ENCODE peak calls at places on chromosomes 6 and 20, in five cellular contexts. One of them, this sample, is unnamed.

GRCh38 chr6:155418017-155418749 is 37.5 kb downstream of the NOX3 start:
- DNase-seq in SK-N-SH: no peak
- DNase-seq in HCT116: no peak
- DNase-seq in K562: no peak
- DNase-seq in HepG2: no peak
- DNase-seq in this sample: no peak

GRCh38 chr6:110068592-110068967 is 90.5 kb downstream of the GPR6 start:
- DNase-seq in K562: no peak
- DNase-seq in HepG2: no peak
- DNase-seq in HCT116: no peak
- DNase-seq in SK-N-SH: no peak
- DNase-seq in this sample: no peak

GRCh38 chr20:50541606-50542041 is 31.4 kb downstream of the PTPN1 start:
- DNase-seq in HCT116: peak
- DNase-seq in K562: no peak
- DNase-seq in HepG2: no peak
- DNase-seq in SK-N-SH: no peak
- DNase-seq in this sample: no peak

GRCh38 chr6:105112577-105112976 is 67.2 kb downstream of the POPDC3 start:
- DNase-seq in SK-N-SH: no peak
- DNase-seq in K562: no peak
- DNase-seq in HCT116: no peak
- DNase-seq in HepG2: no peak
- DNase-seq in this sample: no peak

GRCh38 chr6:30861257-30862048 is 22.9 kb upstream of the DDR1 start:
- DNase-seq in HepG2: no peak
- DNase-seq in K562: no peak
- DNase-seq in SK-N-SH: no peak
- DNase-seq in HCT116: no peak
- DNase-seq in this sample: no peak

GRCh38 chr6:131061041-131061770 is 1.8 kb downstream of the EPB41L2 start:
- DNase-seq in HCT116: no peak
- DNase-seq in HepG2: peak
- DNase-seq in K562: no peak
- DNase-seq in SK-N-SH: no peak
- DNase-seq in this sample: no peak

GRCh38 chr6:11043961-11044711 is at the start of gene ELOVL2:
- DNase-seq in SK-N-SH: peak
- DNase-seq in K562: peak
- DNase-seq in HepG2: peak
- DNase-seq in HCT116: no peak
- DNase-seq in this sample: peak

GRCh38 chr20:32501709-32502108 is 83.4 kb downstream of the NOL4L start:
- DNase-seq in K562: no peak
- DNase-seq in SK-N-SH: no peak
- DNase-seq in HepG2: no peak
- DNase-seq in HCT116: no peak
- DNase-seq in this sample: no peak

GRCh38 chr6:45647341-45648138 is 269.8 kb upstream of the SUPT3H start:
- DNase-seq in HCT116: no peak
- DNase-seq in K562: no peak
- DNase-seq in HepG2: no peak
- DNase-seq in SK-N-SH: no peak
- DNase-seq in this sample: no peak

DNA sequence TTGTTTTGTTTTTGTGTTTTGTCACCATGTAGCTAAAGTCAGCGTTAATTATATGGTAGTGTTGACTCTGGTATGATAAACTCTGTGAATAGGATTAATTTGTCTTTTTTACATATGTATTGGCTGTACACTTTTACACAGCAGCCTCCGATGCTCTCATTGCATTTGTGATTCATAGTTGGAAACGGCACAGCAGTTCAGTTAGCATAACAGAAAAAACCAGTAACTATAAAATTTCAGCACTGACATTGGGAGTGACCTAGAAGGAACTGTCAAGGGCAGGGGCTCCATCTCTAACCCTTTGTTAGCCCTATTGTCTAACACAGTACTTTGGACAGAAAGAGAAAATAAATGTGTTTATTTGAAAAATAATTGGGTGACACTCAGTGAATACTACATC is 5.6 kb upstream of the BEND6 start:
- DNase-seq in HepG2: no peak
- DNase-seq in K562: no peak
- DNase-seq in SK-N-SH: no peak
- DNase-seq in HCT116: no peak
- DNase-seq in this sample: no peak
- TF ChIP-seq JUND in HepG2: no peak
- TF ChIP-seq JUND in K562: no peak
- TF ChIP-seq JUND in SK-N-SH: no peak
- TF ChIP-seq JUND in HCT116: no peak
- TF ChIP-seq JUND in this sample: no peak

DNA sequence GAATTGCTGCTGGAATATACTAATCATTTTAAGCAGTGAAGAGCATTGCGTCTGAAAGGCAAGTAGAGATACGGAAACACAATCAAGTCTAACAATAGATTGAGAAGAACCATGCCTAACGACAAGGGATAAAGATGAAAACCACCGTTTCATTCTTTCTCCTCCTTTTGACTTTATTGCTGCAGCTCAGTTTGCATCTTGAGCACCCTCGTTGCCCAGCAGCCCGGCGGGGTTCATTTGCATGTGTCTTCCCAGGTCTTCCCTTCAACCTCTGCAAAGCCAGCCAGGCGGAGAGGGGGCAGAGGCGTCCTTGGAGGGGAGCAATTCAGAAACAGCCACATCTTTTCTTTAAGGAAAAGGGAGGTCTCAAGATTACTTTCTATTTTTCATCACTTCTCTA is 18.5 kb upstream of the PXDC1 start:
- DNase-seq in HCT116: no peak
- DNase-seq in HepG2: no peak
- DNase-seq in K562: no peak
- DNase-seq in SK-N-SH: no peak
- DNase-seq in this sample: no peak
- TF ChIP-seq JUND in HCT116: no peak
- TF ChIP-seq JUND in HepG2: no peak
- TF ChIP-seq JUND in K562: no peak
- TF ChIP-seq JUND in SK-N-SH: no peak
- TF ChIP-seq JUND in this sample: no peak

GRCh38 chr6:93008385-93008784 is 411.0 kb downstream of the EPHA7 start:
- DNase-seq in HCT116: no peak
- DNase-seq in K562: no peak
- DNase-seq in SK-N-SH: no peak
- DNase-seq in HepG2: no peak
- DNase-seq in this sample: no peak
- TF ChIP-seq JUND in HCT116: no peak
- TF ChIP-seq JUND in K562: no peak
- TF ChIP-seq JUND in SK-N-SH: no peak
- TF ChIP-seq JUND in HepG2: no peak
- TF ChIP-seq JUND in this sample: no peak

GRCh38 chr20:18985551-18985950 is 172.0 kb downstream of the SCP2D1 start:
- DNase-seq in HCT116: no peak
- DNase-seq in SK-N-SH: no peak
- DNase-seq in K562: no peak
- DNase-seq in HepG2: no peak
- DNase-seq in this sample: no peak
- TF ChIP-seq JUND in HCT116: no peak
- TF ChIP-seq JUND in SK-N-SH: no peak
- TF ChIP-seq JUND in K562: no peak
- TF ChIP-seq JUND in HepG2: no peak
- TF ChIP-seq JUND in this sample: no peak